ENCODE peak calls at places on chromosomes 11 and 22, in ten cellular contexts. One of them, this sample, is unnamed.

GRCh38 chr22:23180893-23181762 is 819 bp downstream of the BCR start:
- DNase-seq in activated T-cell treated with anti-CD3 and anti-CD28 coated beads for 24 hours: no peak
- DNase-seq in posterior cingulate gyrus: no peak
- DNase-seq in AG09309: no peak
- DNase-seq in activated naive CD4-positive, alpha-beta T cell: no peak
- DNase-seq in fibroblast of lung: no peak
- DNase-seq in DMS153: no peak
- DNase-seq in WTC11: no peak
- DNase-seq in stimulated activated CD4-positive, alpha-beta T cell treated with anti-CD3 and anti-CD28 coated beads, TNF-alpha, amount 100 ng/mL, for 24 hours: no peak
- DNase-seq in effector memory CD8-positive, alpha-beta T cell: no peak
- DNase-seq in this sample: peak

GRCh38 chr11:105081412-105082150 is 36.4 kb upstream of the CARD16 start:
- DNase-seq in activated T-cell treated with anti-CD3 and anti-CD28 coated beads for 24 hours: no peak
- DNase-seq in posterior cingulate gyrus: no peak
- DNase-seq in AG09309: no peak
- DNase-seq in activated naive CD4-positive, alpha-beta T cell: no peak
- DNase-seq in fibroblast of lung: no peak
- DNase-seq in DMS153: no peak
- DNase-seq in WTC11: no peak
- DNase-seq in stimulated activated CD4-positive, alpha-beta T cell treated with anti-CD3 and anti-CD28 coated beads, TNF-alpha, amount 100 ng/mL, for 24 hours: no peak
- DNase-seq in effector memory CD8-positive, alpha-beta T cell: no peak
- DNase-seq in this sample: no peak

GRCh38 chr22:37167981-37168647 is 18.4 kb upstream of the IL2RB start:
- DNase-seq in activated T-cell treated with anti-CD3 and anti-CD28 coated beads for 24 hours: no peak
- DNase-seq in posterior cingulate gyrus: no peak
- DNase-seq in AG09309: no peak
- DNase-seq in activated naive CD4-positive, alpha-beta T cell: no peak
- DNase-seq in fibroblast of lung: no peak
- DNase-seq in DMS153: no peak
- DNase-seq in WTC11: no peak
- DNase-seq in stimulated activated CD4-positive, alpha-beta T cell treated with anti-CD3 and anti-CD28 coated beads, TNF-alpha, amount 100 ng/mL, for 24 hours: no peak
- DNase-seq in effector memory CD8-positive, alpha-beta T cell: no peak
- DNase-seq in this sample: no peak

GRCh38 chr11:32213223-32213622 is 122.3 kb downstream of the RCN1 start:
- DNase-seq in activated T-cell treated with anti-CD3 and anti-CD28 coated beads for 24 hours: peak
- DNase-seq in posterior cingulate gyrus: no peak
- DNase-seq in AG09309: no peak
- DNase-seq in activated naive CD4-positive, alpha-beta T cell: no peak
- DNase-seq in fibroblast of lung: peak
- DNase-seq in DMS153: no peak
- DNase-seq in WTC11: no peak
- DNase-seq in stimulated activated CD4-positive, alpha-beta T cell treated with anti-CD3 and anti-CD28 coated beads, TNF-alpha, amount 100 ng/mL, for 24 hours: no peak
- DNase-seq in effector memory CD8-positive, alpha-beta T cell: no peak
- DNase-seq in this sample: no peak

GRCh38 chr22:27808730-27809129 is 7.2 kb upstream of the MN1 start:
- DNase-seq in activated T-cell treated with anti-CD3 and anti-CD28 coated beads for 24 hours: no peak
- DNase-seq in posterior cingulate gyrus: no peak
- DNase-seq in AG09309: no peak
- DNase-seq in activated naive CD4-positive, alpha-beta T cell: no peak
- DNase-seq in fibroblast of lung: no peak
- DNase-seq in DMS153: no peak
- DNase-seq in WTC11: no peak
- DNase-seq in stimulated activated CD4-positive, alpha-beta T cell treated with anti-CD3 and anti-CD28 coated beads, TNF-alpha, amount 100 ng/mL, for 24 hours: no peak
- DNase-seq in effector memory CD8-positive, alpha-beta T cell: no peak
- DNase-seq in this sample: no peak

GRCh38 chr11:124724854-124725718 is 14.7 kb upstream of the NRGN start:
- DNase-seq in activated T-cell treated with anti-CD3 and anti-CD28 coated beads for 24 hours: no peak
- DNase-seq in posterior cingulate gyrus: no peak
- DNase-seq in AG09309: no peak
- DNase-seq in activated naive CD4-positive, alpha-beta T cell: no peak
- DNase-seq in fibroblast of lung: no peak
- DNase-seq in DMS153: no peak
- DNase-seq in WTC11: no peak
- DNase-seq in stimulated activated CD4-positive, alpha-beta T cell treated with anti-CD3 and anti-CD28 coated beads, TNF-alpha, amount 100 ng/mL, for 24 hours: no peak
- DNase-seq in effector memory CD8-positive, alpha-beta T cell: no peak
- DNase-seq in this sample: peak

GRCh38 chr22:27867114-27867957 is 51.7 kb downstream of the PITPNB start:
- DNase-seq in activated T-cell treated with anti-CD3 and anti-CD28 coated beads for 24 hours: peak
- DNase-seq in posterior cingulate gyrus: no peak
- DNase-seq in AG09309: no peak
- DNase-seq in activated naive CD4-positive, alpha-beta T cell: no peak
- DNase-seq in fibroblast of lung: peak
- DNase-seq in DMS153: no peak
- DNase-seq in WTC11: no peak
- DNase-seq in stimulated activated CD4-positive, alpha-beta T cell treated with anti-CD3 and anti-CD28 coated beads, TNF-alpha, amount 100 ng/mL, for 24 hours: no peak
- DNase-seq in effector memory CD8-positive, alpha-beta T cell: no peak
- DNase-seq in this sample: no peak

GRCh38 chr11:24357620-24358386 is 139.1 kb upstream of the LUZP2 start:
- DNase-seq in activated T-cell treated with anti-CD3 and anti-CD28 coated beads for 24 hours: no peak
- DNase-seq in posterior cingulate gyrus: no peak
- DNase-seq in AG09309: no peak
- DNase-seq in activated naive CD4-positive, alpha-beta T cell: no peak
- DNase-seq in fibroblast of lung: no peak
- DNase-seq in DMS153: no peak
- DNase-seq in WTC11: no peak
- DNase-seq in stimulated activated CD4-positive, alpha-beta T cell treated with anti-CD3 and anti-CD28 coated beads, TNF-alpha, amount 100 ng/mL, for 24 hours: no peak
- DNase-seq in effector memory CD8-positive, alpha-beta T cell: no peak
- DNase-seq in this sample: no peak

GRCh38 chr22:23549198-23549595 is 30.9 kb downstream of the IGLL1 start:
- DNase-seq in activated T-cell treated with anti-CD3 and anti-CD28 coated beads for 24 hours: no peak
- DNase-seq in posterior cingulate gyrus: peak
- DNase-seq in AG09309: no peak
- DNase-seq in activated naive CD4-positive, alpha-beta T cell: no peak
- DNase-seq in fibroblast of lung: no peak
- DNase-seq in DMS153: no peak
- DNase-seq in WTC11: no peak
- DNase-seq in stimulated activated CD4-positive, alpha-beta T cell treated with anti-CD3 and anti-CD28 coated beads, TNF-alpha, amount 100 ng/mL, for 24 hours: no peak
- DNase-seq in effector memory CD8-positive, alpha-beta T cell: no peak
- DNase-seq in this sample: no peak

GRCh38 chr11:112364962-112365481 is 104.4 kb upstream of the PLET1 start:
- DNase-seq in activated T-cell treated with anti-CD3 and anti-CD28 coated beads for 24 hours: no peak
- DNase-seq in posterior cingulate gyrus: no peak
- DNase-seq in AG09309: peak
- DNase-seq in activated naive CD4-positive, alpha-beta T cell: no peak
- DNase-seq in fibroblast of lung: peak
- DNase-seq in DMS153: no peak
- DNase-seq in WTC11: no peak
- DNase-seq in stimulated activated CD4-positive, alpha-beta T cell treated with anti-CD3 and anti-CD28 coated beads, TNF-alpha, amount 100 ng/mL, for 24 hours: no peak
- DNase-seq in effector memory CD8-positive, alpha-beta T cell: no peak
- DNase-seq in this sample: no peak

GRCh38 chr11:17413414-17414316 is 25.2 kb upstream of the KCNJ11 start:
- DNase-seq in activated T-cell treated with anti-CD3 and anti-CD28 coated beads for 24 hours: no peak
- DNase-seq in posterior cingulate gyrus: no peak
- DNase-seq in AG09309: no peak
- DNase-seq in activated naive CD4-positive, alpha-beta T cell: no peak
- DNase-seq in fibroblast of lung: no peak
- DNase-seq in DMS153: peak
- DNase-seq in WTC11: no peak
- DNase-seq in stimulated activated CD4-positive, alpha-beta T cell treated with anti-CD3 and anti-CD28 coated beads, TNF-alpha, amount 100 ng/mL, for 24 hours: no peak
- DNase-seq in effector memory CD8-positive, alpha-beta T cell: no peak
- DNase-seq in this sample: no peak

GRCh38 chr11:76776472-76776871 is 6.7 kb upstream of the TSKU start:
- DNase-seq in activated T-cell treated with anti-CD3 and anti-CD28 coated beads for 24 hours: no peak
- DNase-seq in posterior cingulate gyrus: no peak
- DNase-seq in AG09309: no peak
- DNase-seq in activated naive CD4-positive, alpha-beta T cell: no peak
- DNase-seq in fibroblast of lung: no peak
- DNase-seq in DMS153: no peak
- DNase-seq in WTC11: no peak
- DNase-seq in stimulated activated CD4-positive, alpha-beta T cell treated with anti-CD3 and anti-CD28 coated beads, TNF-alpha, amount 100 ng/mL, for 24 hours: no peak
- DNase-seq in effector memory CD8-positive, alpha-beta T cell: no peak
- DNase-seq in this sample: no peak

GRCh38 chr22:49689858-49690257 is 137.8 kb downstream of the BRD1 start:
- DNase-seq in activated T-cell treated with anti-CD3 and anti-CD28 coated beads for 24 hours: no peak
- DNase-seq in posterior cingulate gyrus: no peak
- DNase-seq in AG09309: no peak
- DNase-seq in activated naive CD4-positive, alpha-beta T cell: no peak
- DNase-seq in fibroblast of lung: no peak
- DNase-seq in DMS153: no peak
- DNase-seq in WTC11: no peak
- DNase-seq in stimulated activated CD4-positive, alpha-beta T cell treated with anti-CD3 and anti-CD28 coated beads, TNF-alpha, amount 100 ng/mL, for 24 hours: no peak
- DNase-seq in effector memory CD8-positive, alpha-beta T cell: no peak
- DNase-seq in this sample: no peak

GRCh38 chr11:134571301-134571700 is 159.3 kb upstream of the B3GAT1 start:
- DNase-seq in activated T-cell treated with anti-CD3 and anti-CD28 coated beads for 24 hours: no peak
- DNase-seq in posterior cingulate gyrus: no peak
- DNase-seq in AG09309: no peak
- DNase-seq in activated naive CD4-positive, alpha-beta T cell: no peak
- DNase-seq in fibroblast of lung: no peak
- DNase-seq in DMS153: no peak
- DNase-seq in WTC11: no peak
- DNase-seq in stimulated activated CD4-positive, alpha-beta T cell treated with anti-CD3 and anti-CD28 coated beads, TNF-alpha, amount 100 ng/mL, for 24 hours: no peak
- DNase-seq in effector memory CD8-positive, alpha-beta T cell: no peak
- DNase-seq in this sample: no peak

GRCh38 chr22:49544286-49544685 is 283.4 kb downstream of the BRD1 start:
- DNase-seq in activated T-cell treated with anti-CD3 and anti-CD28 coated beads for 24 hours: no peak
- DNase-seq in posterior cingulate gyrus: peak
- DNase-seq in AG09309: no peak
- DNase-seq in activated naive CD4-positive, alpha-beta T cell: no peak
- DNase-seq in fibroblast of lung: no peak
- DNase-seq in DMS153: no peak
- DNase-seq in WTC11: no peak
- DNase-seq in stimulated activated CD4-positive, alpha-beta T cell treated with anti-CD3 and anti-CD28 coated beads, TNF-alpha, amount 100 ng/mL, for 24 hours: no peak
- DNase-seq in effector memory CD8-positive, alpha-beta T cell: no peak
- DNase-seq in this sample: peak

GRCh38 chr11:71556018-71556417 is 7.8 kb downstream of the KRTAP5-9 start:
- DNase-seq in activated T-cell treated with anti-CD3 and anti-CD28 coated beads for 24 hours: no peak
- DNase-seq in posterior cingulate gyrus: no peak
- DNase-seq in AG09309: no peak
- DNase-seq in activated naive CD4-positive, alpha-beta T cell: no peak
- DNase-seq in fibroblast of lung: no peak
- DNase-seq in DMS153: no peak
- DNase-seq in WTC11: no peak
- DNase-seq in stimulated activated CD4-positive, alpha-beta T cell treated with anti-CD3 and anti-CD28 coated beads, TNF-alpha, amount 100 ng/mL, for 24 hours: no peak
- DNase-seq in effector memory CD8-positive, alpha-beta T cell: no peak
- DNase-seq in this sample: no peak

GRCh38 chr22:44331881-44332714 is 19.3 kb upstream of the SHISAL1 start:
- DNase-seq in activated T-cell treated with anti-CD3 and anti-CD28 coated beads for 24 hours: no peak
- DNase-seq in posterior cingulate gyrus: peak
- DNase-seq in AG09309: no peak
- DNase-seq in activated naive CD4-positive, alpha-beta T cell: no peak
- DNase-seq in fibroblast of lung: peak
- DNase-seq in DMS153: no peak
- DNase-seq in WTC11: no peak
- DNase-seq in stimulated activated CD4-positive, alpha-beta T cell treated with anti-CD3 and anti-CD28 coated beads, TNF-alpha, amount 100 ng/mL, for 24 hours: no peak
- DNase-seq in effector memory CD8-positive, alpha-beta T cell: no peak
- DNase-seq in this sample: peak

GRCh38 chr11:86553322-86553721 is 119.1 kb downstream of the ME3 start:
- DNase-seq in activated T-cell treated with anti-CD3 and anti-CD28 coated beads for 24 hours: no peak
- DNase-seq in posterior cingulate gyrus: no peak
- DNase-seq in AG09309: no peak
- DNase-seq in activated naive CD4-positive, alpha-beta T cell: no peak
- DNase-seq in fibroblast of lung: no peak
- DNase-seq in DMS153: no peak
- DNase-seq in WTC11: no peak
- DNase-seq in stimulated activated CD4-positive, alpha-beta T cell treated with anti-CD3 and anti-CD28 coated beads, TNF-alpha, amount 100 ng/mL, for 24 hours: no peak
- DNase-seq in effector memory CD8-positive, alpha-beta T cell: no peak
- DNase-seq in this sample: no peak

GRCh38 chr11:134412508-134413333 is 679 bp upstream of the B3GAT1 start:
- DNase-seq in activated T-cell treated with anti-CD3 and anti-CD28 coated beads for 24 hours: no peak
- DNase-seq in posterior cingulate gyrus: peak
- DNase-seq in AG09309: no peak
- DNase-seq in activated naive CD4-positive, alpha-beta T cell: no peak
- DNase-seq in fibroblast of lung: no peak
- DNase-seq in DMS153: peak
- DNase-seq in WTC11: peak
- DNase-seq in stimulated activated CD4-positive, alpha-beta T cell treated with anti-CD3 and anti-CD28 coated beads, TNF-alpha, amount 100 ng/mL, for 24 hours: no peak
- DNase-seq in effector memory CD8-positive, alpha-beta T cell: peak
- DNase-seq in this sample: peak

GRCh38 chr22:50281957-50282356 is 11.8 kb upstream of the MAPK11 start:
- DNase-seq in activated T-cell treated with anti-CD3 and anti-CD28 coated beads for 24 hours: no peak
- DNase-seq in posterior cingulate gyrus: no peak
- DNase-seq in AG09309: no peak
- DNase-seq in activated naive CD4-positive, alpha-beta T cell: no peak
- DNase-seq in fibroblast of lung: peak
- DNase-seq in DMS153: no peak
- DNase-seq in WTC11: no peak
- DNase-seq in stimulated activated CD4-positive, alpha-beta T cell treated with anti-CD3 and anti-CD28 coated beads, TNF-alpha, amount 100 ng/mL, for 24 hours: no peak
- DNase-seq in effector memory CD8-positive, alpha-beta T cell: no peak
- DNase-seq in this sample: no peak

GRCh38 chr11:2257023-2257700 is 13.2 kb downstream of the ASCL2 start:
- DNase-seq in activated T-cell treated with anti-CD3 and anti-CD28 coated beads for 24 hours: no peak
- DNase-seq in posterior cingulate gyrus: no peak
- DNase-seq in AG09309: no peak
- DNase-seq in activated naive CD4-positive, alpha-beta T cell: no peak
- DNase-seq in fibroblast of lung: no peak
- DNase-seq in DMS153: no peak
- DNase-seq in WTC11: no peak
- DNase-seq in stimulated activated CD4-positive, alpha-beta T cell treated with anti-CD3 and anti-CD28 coated beads, TNF-alpha, amount 100 ng/mL, for 24 hours: no peak
- DNase-seq in effector memory CD8-positive, alpha-beta T cell: no peak
- DNase-seq in this sample: peak

GRCh38 chr11:1151366-1152315 is 6.1 kb upstream of the MUC5AC start:
- DNase-seq in activated T-cell treated with anti-CD3 and anti-CD28 coated beads for 24 hours: no peak
- DNase-seq in posterior cingulate gyrus: no peak
- DNase-seq in AG09309: no peak
- DNase-seq in activated naive CD4-positive, alpha-beta T cell: no peak
- DNase-seq in fibroblast of lung: no peak
- DNase-seq in DMS153: no peak
- DNase-seq in WTC11: no peak
- DNase-seq in stimulated activated CD4-positive, alpha-beta T cell treated with anti-CD3 and anti-CD28 coated beads, TNF-alpha, amount 100 ng/mL, for 24 hours: no peak
- DNase-seq in effector memory CD8-positive, alpha-beta T cell: no peak
- DNase-seq in this sample: no peak

GRCh38 chr22:21994881-21995444 is 12.4 kb upstream of the TOP3B start:
- DNase-seq in activated T-cell treated with anti-CD3 and anti-CD28 coated beads for 24 hours: no peak
- DNase-seq in posterior cingulate gyrus: no peak
- DNase-seq in AG09309: no peak
- DNase-seq in activated naive CD4-positive, alpha-beta T cell: no peak
- DNase-seq in fibroblast of lung: no peak
- DNase-seq in DMS153: no peak
- DNase-seq in WTC11: no peak
- DNase-seq in stimulated activated CD4-positive, alpha-beta T cell treated with anti-CD3 and anti-CD28 coated beads, TNF-alpha, amount 100 ng/mL, for 24 hours: no peak
- DNase-seq in effector memory CD8-positive, alpha-beta T cell: no peak
- DNase-seq in this sample: no peak

GRCh38 chr11:87866951-87867350 is 308.3 kb downstream of the RAB38 start:
- DNase-seq in activated T-cell treated with anti-CD3 and anti-CD28 coated beads for 24 hours: no peak
- DNase-seq in posterior cingulate gyrus: no peak
- DNase-seq in AG09309: no peak
- DNase-seq in activated naive CD4-positive, alpha-beta T cell: no peak
- DNase-seq in fibroblast of lung: no peak
- DNase-seq in DMS153: no peak
- DNase-seq in WTC11: no peak
- DNase-seq in stimulated activated CD4-positive, alpha-beta T cell treated with anti-CD3 and anti-CD28 coated beads, TNF-alpha, amount 100 ng/mL, for 24 hours: no peak
- DNase-seq in effector memory CD8-positive, alpha-beta T cell: no peak
- DNase-seq in this sample: no peak

GRCh38 chr11:14248577-14248976 is 110.4 kb downstream of the RRAS2 start:
- DNase-seq in activated T-cell treated with anti-CD3 and anti-CD28 coated beads for 24 hours: no peak
- DNase-seq in posterior cingulate gyrus: peak
- DNase-seq in AG09309: no peak
- DNase-seq in activated naive CD4-positive, alpha-beta T cell: no peak
- DNase-seq in fibroblast of lung: no peak
- DNase-seq in DMS153: no peak
- DNase-seq in WTC11: peak
- DNase-seq in stimulated activated CD4-positive, alpha-beta T cell treated with anti-CD3 and anti-CD28 coated beads, TNF-alpha, amount 100 ng/mL, for 24 hours: no peak
- DNase-seq in effector memory CD8-positive, alpha-beta T cell: no peak
- DNase-seq in this sample: peak

GRCh38 chr22:20805972-20806471 is 32.1 kb downstream of the SERPIND1 start:
- DNase-seq in activated T-cell treated with anti-CD3 and anti-CD28 coated beads for 24 hours: no peak
- DNase-seq in posterior cingulate gyrus: no peak
- DNase-seq in AG09309: no peak
- DNase-seq in activated naive CD4-positive, alpha-beta T cell: no peak
- DNase-seq in fibroblast of lung: peak
- DNase-seq in DMS153: no peak
- DNase-seq in WTC11: no peak
- DNase-seq in stimulated activated CD4-positive, alpha-beta T cell treated with anti-CD3 and anti-CD28 coated beads, TNF-alpha, amount 100 ng/mL, for 24 hours: no peak
- DNase-seq in effector memory CD8-positive, alpha-beta T cell: no peak
- DNase-seq in this sample: no peak

GRCh38 chr22:33440756-33441155 is 382.6 kb upstream of the SYN3 start:
- DNase-seq in activated T-cell treated with anti-CD3 and anti-CD28 coated beads for 24 hours: no peak
- DNase-seq in posterior cingulate gyrus: no peak
- DNase-seq in AG09309: no peak
- DNase-seq in activated naive CD4-positive, alpha-beta T cell: no peak
- DNase-seq in fibroblast of lung: peak
- DNase-seq in DMS153: no peak
- DNase-seq in WTC11: no peak
- DNase-seq in stimulated activated CD4-positive, alpha-beta T cell treated with anti-CD3 and anti-CD28 coated beads, TNF-alpha, amount 100 ng/mL, for 24 hours: no peak
- DNase-seq in effector memory CD8-positive, alpha-beta T cell: no peak
- DNase-seq in this sample: no peak

GRCh38 chr22:28111501-28111900 is 192.4 kb upstream of the PITPNB start:
- DNase-seq in activated T-cell treated with anti-CD3 and anti-CD28 coated beads for 24 hours: no peak
- DNase-seq in posterior cingulate gyrus: no peak
- DNase-seq in AG09309: peak
- DNase-seq in activated naive CD4-positive, alpha-beta T cell: no peak
- DNase-seq in fibroblast of lung: peak
- DNase-seq in DMS153: no peak
- DNase-seq in WTC11: no peak
- DNase-seq in stimulated activated CD4-positive, alpha-beta T cell treated with anti-CD3 and anti-CD28 coated beads, TNF-alpha, amount 100 ng/mL, for 24 hours: no peak
- DNase-seq in effector memory CD8-positive, alpha-beta T cell: no peak
- DNase-seq in this sample: no peak